ENCODE peak calls at places on chromosomes 11 and 22, in seven cellular contexts. F is activated naive CD4-positive, alpha-beta T cell treated with anti-CD3 and anti-CD28 coated beads, Interleukin-2, amount 10 ng/mL, durations not matched to agents 7 days and 5 days; V is A172; G is head of caudate nucleus; W is activated CD4-positive, alpha-beta T cell treated with anti-CD3 and anti-CD28 coated beads for 1 hour; J is stimulated activated CD4-positive, alpha-beta T cell treated with anti-CD3 and anti-CD28 coated beads, TNF-alpha, amount 100 ng/mL, for 24 hours; S is ELF-1. Y is an unnamed sample.

GRCh38 chr11:43998308-43998707 is 49.5 kb upstream of the ACCSL start:
- DNase-seq in S (no peak), V (no peak), F (no peak), W (no peak), J (no peak), G (no peak), Y (no peak)

GRCh38 chr11:117970400-117971024 is 15.7 kb upstream of the IL10RA start:
- DNase-seq in G (no peak), F (peak; percentile 58), V (peak; percentile 45), J (no peak), W (no peak), S (no peak), Y (peak; percentile 80)

GRCh38 chr11:67276821-67277230 is 10.6 kb downstream of the GRK2 start:
- DNase-seq in G (no peak), V (no peak), J (no peak), W (no peak), S (peak; percentile 68), F (peak; percentile 57), Y (no peak)

GRCh38 chr11:24559315-24559714 is 62.5 kb downstream of the LUZP2 start:
- DNase-seq in G (no peak), S (no peak), V (no peak), J (no peak), F (no peak), W (no peak), Y (no peak)

GRCh38 chr11:91804057-91804456 is 420.6 kb upstream of the FAT3 start:
- DNase-seq in J (no peak), F (no peak), G (no peak), W (no peak), V (no peak), S (no peak), Y (no peak)

GRCh38 chr11:111097191-111097590 is 148.3 kb upstream of the POU2AF2 start:
- DNase-seq in J (no peak), V (peak; percentile 29), S (peak; percentile 83), G (no peak), F (no peak), W (no peak), Y (no peak)

GRCh38 chr22:50343541-50343935 is 411 bp downstream of the PPP6R2 start:
- DNase-seq in G (no peak), W (no peak), F (no peak), J (no peak), V (no peak), S (no peak), Y (no peak)

GRCh38 chr11:112000703-112001102 is 24.5 kb upstream of the DLAT start:
- DNase-seq in F (no peak), W (no peak), G (no peak), J (no peak), V (no peak), S (no peak), Y (no peak)

GRCh38 chr22:19826619-19826950 is 28.1 kb downstream of the GNB1L start:
- DNase-seq in F (no peak), W (no peak), S (no peak), J (no peak), G (no peak), V (no peak), Y (no peak)

GRCh38 chr11:76777922-76778321 is 5.2 kb upstream of the TSKU start:
- DNase-seq in V (no peak), G (no peak), W (no peak), S (no peak), J (no peak), F (no peak), Y (no peak)

GRCh38 chr11:19419813-19420212 is 179.1 kb upstream of the E2F8 start:
- DNase-seq in W (no peak), S (no peak), G (no peak), V (no peak), J (no peak), F (no peak), Y (peak; percentile 48)

GRCh38 chr22:36767035-36767775 is 8.7 kb downstream of the IFT27 start:
- DNase-seq in G (no peak), S (no peak), W (no peak), F (no peak), J (no peak), V (no peak), Y (no peak)

GRCh38 chr22:42262964-42263363 is 7.5 kb downstream of the TCF20 start:
- DNase-seq in V (no peak), G (no peak), W (no peak), J (no peak), F (no peak), S (no peak), Y (no peak)

GRCh38 chr22:50691521-50691920 is 18.9 kb downstream of the SHANK3 start:
- DNase-seq in F (peak; percentile 65), W (no peak), V (peak; percentile 36), J (no peak), S (no peak), G (peak; percentile 39), Y (no peak)

GRCh38 chr11:61711493-61711892 is 31.3 kb downstream of the DAGLA start:
- DNase-seq in G (no peak), V (no peak), J (no peak), W (no peak), S (no peak), F (no peak), Y (no peak)

GRCh38 chr22:30452861-30453260 is 19.0 kb downstream of the SEC14L3 start:
- DNase-seq in V (no peak), S (no peak), F (no peak), J (no peak), G (no peak), W (no peak), Y (no peak)

GRCh38 chr11:127656266-127656879 is 655.8 kb upstream of the KIRREL3 start:
- DNase-seq in G (no peak), V (no peak), F (no peak), S (no peak), W (no peak), J (no peak), Y (no peak)